ENCODE peak calls at places on chromosomes 7 and 10, in nine cellular contexts. M, H, Q, A, X, P, V, U and K are unnamed samples.

GRCh38 chr10:128709975-128710794 is 584.0 kb upstream of the MKI67 start:
- DNase-seq in M (no peak), V (no peak), H (no peak), A (no peak), Q (no peak), X (no peak), P (no peak), U (no peak), K (no peak)

GRCh38 chr10:46084321-46085165 is 38.5 kb upstream of the MSMB start:
- DNase-seq in U (no peak), M (no peak), A (no peak), Q (no peak), V (no peak), P (no peak), H (no peak), X (no peak), K (no peak)

GRCh38 chr10:78806805-78807221 is 262.0 kb upstream of the ZMIZ1 start:
- DNase-seq in P (no peak), Q (no peak), M (no peak), U (peak; percentile 29), H (no peak), V (no peak), X (no peak), A (no peak), K (no peak)

GRCh38 chr10:21733710-21734109 is 199.7 kb downstream of the MLLT10 start:
- DNase-seq in Q (no peak), M (no peak), X (no peak), P (no peak), A (no peak), U (no peak), H (no peak), V (no peak), K (no peak)

GRCh38 chr7:95471076-95471475 is 14.7 kb upstream of the ASB4 start:
- DNase-seq in Q (no peak), U (no peak), H (no peak), V (no peak), P (no peak), M (no peak), X (no peak), A (no peak), K (no peak)

GRCh38 chr7:79786187-79786586 is 332.7 kb upstream of the MAGI2 start:
- DNase-seq in A (no peak), M (no peak), V (no peak), H (no peak), P (no peak), X (no peak), Q (no peak), U (no peak), K (no peak)

GRCh38 chr10:88557659-88558058 is 25.5 kb downstream of the RNLS start:
- DNase-seq in H (no peak), U (no peak), A (no peak), V (no peak), X (no peak), M (no peak), P (no peak), Q (no peak), K (no peak)

GRCh38 chr7:111835066-111835465 is 272.8 kb upstream of the IMMP2L start:
- DNase-seq in M (no peak), X (no peak), Q (no peak), P (no peak), V (no peak), H (no peak), U (no peak), A (no peak), K (no peak)

GRCh38 chr7:64618785-64619456 is 47.0 kb upstream of the ZNF107 start:
- DNase-seq in H (peak; percentile 57), Q (peak; percentile 59), V (no peak), A (no peak), M (no peak), P (no peak), U (no peak), X (no peak), K (no peak)

GRCh38 chr10:98611432-98611831 is 164.7 kb upstream of the HPS1 start:
- DNase-seq in U (no peak), P (no peak), M (no peak), A (no peak), Q (no peak), V (no peak), H (no peak), X (no peak), K (no peak)

GRCh38 chr7:84104841-84105240 is 89.7 kb downstream of the SEMA3A start:
- DNase-seq in M (no peak), A (no peak), U (no peak), V (no peak), Q (no peak), P (no peak), X (no peak), H (no peak), K (no peak)

GRCh38 chr7:47525066-47525623 is 56.8 kb downstream of the TNS3 start:
- DNase-seq in V (no peak), A (peak; percentile 5), H (no peak), P (no peak), Q (no peak), X (no peak), U (no peak), M (no peak), K (no peak)

GRCh38 chr10:69646688-69647060 is 16.6 kb downstream of the FAM241B start:
- DNase-seq in H (no peak), A (no peak), M (no peak), Q (no peak), X (no peak), U (no peak), V (no peak), P (no peak), K (no peak)

GRCh38 chr10:116466715-116467422 is 39.2 kb downstream of the PNLIPRP3 start:
- DNase-seq in Q (no peak), V (no peak), U (no peak), H (no peak), P (no peak), X (no peak), A (no peak), M (no peak), K (no peak)

GRCh38 chr10:116470071-116470470 is 42.4 kb downstream of the PNLIPRP3 start:
- DNase-seq in M (no peak), X (no peak), V (no peak), U (no peak), P (no peak), A (no peak), Q (no peak), H (no peak), K (no peak)

GRCh38 chr10:116472874-116473273 is 45.2 kb downstream of the PNLIPRP3 start:
- DNase-seq in Q (no peak), P (no peak), A (no peak), V (no peak), M (no peak), U (no peak), H (no peak), X (no peak), K (no peak)

GRCh38 chr10:116469437-116469836 is 41.8 kb downstream of the PNLIPRP3 start:
- DNase-seq in V (no peak), A (no peak), U (no peak), M (no peak), P (no peak), H (no peak), Q (no peak), X (no peak), K (no peak)

DNA sequence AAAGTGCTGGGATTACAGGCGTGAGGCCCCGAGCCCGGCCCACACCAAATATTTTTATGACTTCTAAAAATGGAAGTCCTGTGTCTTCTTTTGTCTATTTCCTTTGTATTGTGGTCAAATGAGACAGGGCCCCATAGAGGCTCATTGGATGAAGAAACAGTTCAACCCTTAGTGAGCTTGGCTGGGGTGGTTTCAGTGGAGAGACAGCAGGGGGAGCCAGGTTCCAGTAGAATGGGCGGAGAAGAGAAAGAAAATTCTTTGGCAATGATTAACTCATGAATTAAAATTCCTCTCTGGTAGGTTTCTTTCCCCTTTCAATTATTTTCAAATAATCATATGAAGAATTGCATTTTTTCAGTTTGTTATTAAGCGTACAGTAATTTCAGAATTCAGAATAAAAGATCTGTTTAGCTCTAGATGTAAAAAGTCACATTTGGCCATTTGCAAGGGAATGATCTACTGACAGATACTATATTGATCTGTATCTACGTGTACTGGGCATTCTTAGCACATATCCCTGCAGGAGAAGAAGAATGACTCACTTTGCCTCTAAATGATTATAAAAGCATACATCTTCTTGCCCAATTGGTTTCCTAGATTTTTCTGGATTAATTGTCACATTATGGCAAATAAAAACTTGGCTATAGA is 43.2 kb downstream of the PNLIPRP3 start:
- DNase-seq in H (no peak), V (no peak), M (no peak), P (peak; percentile 42), Q (peak; percentile 33), A (no peak), X (no peak), U (no peak), K (peak; percentile 66)
- TF ChIP-seq CTCF in H (no peak), V (no peak), M (no peak), P (peak; percentile 28), Q (peak; percentile 72), A (no peak), X (no peak), U (no peak), K (peak; percentile 41)

GRCh38 chr10:30415613-30416012 is 18.4 kb upstream of the MAP3K8 start:
- DNase-seq in V (no peak), M (no peak), A (no peak), H (no peak), X (no peak), P (no peak), Q (no peak), U (no peak), K (no peak)
- H3K27ac ChIP-seq in V (no peak overlapping the region), M (no peak overlapping the region), A (no peak overlapping the region), H (no peak overlapping the region), X (no peak overlapping the region), P (no peak overlapping the region), Q (no peak overlapping the region), U (no peak overlapping the region), K (no peak overlapping the region)

GRCh38 chr7:90843467-90843866 is 247.3 kb downstream of the CDK14 start:
- DNase-seq in X (no peak), A (no peak), U (no peak), M (no peak), H (no peak), Q (no peak), P (no peak), V (no peak), K (no peak)

GRCh38 chr7:90839892-90840291 is 243.8 kb downstream of the CDK14 start:
- DNase-seq in A (no peak), H (no peak), Q (no peak), P (no peak), M (no peak), X (no peak), U (no peak), V (no peak), K (no peak)

GRCh38 chr7:90838799-90839198 is 242.7 kb downstream of the CDK14 start:
- DNase-seq in X (no peak), M (no peak), Q (no peak), A (no peak), V (no peak), P (no peak), H (no peak), U (no peak), K (no peak)

GRCh38 chr7:90842430-90842788 is 246.3 kb downstream of the CDK14 start:
- DNase-seq in H (no peak), U (no peak), X (no peak), M (no peak), Q (no peak), A (no peak), P (no peak), V (no peak), K (no peak)

GRCh38 chr7:90841759-90842429 is 245.8 kb downstream of the CDK14 start:
- DNase-seq in A (no peak), M (no peak), P (no peak), X (no peak), U (no peak), V (no peak), H (no peak), Q (no peak), K (no peak)
- H3K4me3 ChIP-seq in A (no peak overlapping the region), M (no peak overlapping the region), P (no peak overlapping the region), X (no peak overlapping the region), U (no peak overlapping the region), V (peak overlapping the region; percentile 5), H (no peak overlapping the region), Q (no peak overlapping the region), K (no peak overlapping the region)

GRCh38 chr10:121862624-121863023 is 65.2 kb downstream of the ATE1 start:
- DNase-seq in P (no peak), M (no peak), X (no peak), Q (no peak), U (no peak), V (no peak), A (no peak), H (no peak), K (no peak)
- TF ChIP-seq CTCF in P (no peak), M (no peak), X (no peak), Q (no peak), U (no peak), V (no peak), A (no peak), H (no peak), K (no peak)